ENCODE peak calls at places on chromosomes 7 and 10, in seven cellular contexts. M is fibroblast of the aortic adventitia; E is hippocampal formation; J is NCI-H2081; P is tibial nerve; C is stimulated activated CD8-positive, alpha-beta memory T cell treated with anti-CD3 and anti-CD28 coated beads, Interleukin-7, amount 100 ng/mL, for 48 hours; L is stomach. V is an unnamed sample.

GRCh38 chr10:3873728-3874461 is 88.9 kb upstream of the KLF6 start:
- DNase-seq in J (peak; percentile 14), E (no peak), L (no peak), P (no peak), M (peak; percentile 81), C (no peak), V (peak; percentile 54)

GRCh38 chr10:130010653-130011052 is 46.6 kb upstream of the EBF3 start:
- DNase-seq in M (no peak), J (no peak), L (no peak), C (no peak), E (no peak), P (no peak), V (peak; percentile 30)

GRCh38 chr7:96236198-96237039 is 85.5 kb downstream of the SLC25A13 start:
- DNase-seq in E (no peak), J (no peak), C (no peak), P (peak; percentile 52), M (peak; percentile 88), L (no peak), V (peak; percentile 83)

GRCh38 chr10:63439607-63440006 is 26.2 kb downstream of the JMJD1C start:
- DNase-seq in M (no peak), L (no peak), C (no peak), P (no peak), E (no peak), J (no peak), V (no peak)

GRCh38 chr7:106840342-106840741 is 24.7 kb upstream of the PIK3CG start:
- DNase-seq in C (no peak), L (no peak), E (no peak), J (no peak), M (peak; percentile 64), P (no peak), V (no peak)

GRCh38 chr10:87507879-87508278 is 3.2 kb downstream of the MINPP1 start:
- DNase-seq in M (no peak), C (no peak), J (no peak), E (no peak), P (no peak), L (no peak), V (no peak)

GRCh38 chr10:24722131-24722675 is 1.5 kb downstream of the ARHGAP21 start:
- DNase-seq in P (no peak), L (no peak), J (no peak), E (no peak), M (peak; percentile 52), C (no peak), V (no peak)

GRCh38 chr10:3397231-3397630 is 224.6 kb upstream of the PITRM1 start:
- DNase-seq in C (no peak), L (no peak), E (no peak), P (no peak), M (no peak), J (no peak), V (no peak)

GRCh38 chr10:21336476-21337170 is 188.9 kb downstream of the SKIDA1 start:
- DNase-seq in C (no peak), M (peak; percentile 99), E (no peak), L (no peak), P (no peak), J (no peak), V (peak; percentile 73)

GRCh38 chr10:31678139-31678536 is 250.5 kb downstream of the ARHGAP12 start:
- DNase-seq in E (no peak), J (no peak), L (no peak), M (no peak), P (no peak), C (no peak), V (no peak)

GRCh38 chr7:47492720-47493119 is 89.2 kb downstream of the TNS3 start:
- DNase-seq in M (no peak), C (no peak), E (no peak), P (no peak), L (no peak), J (peak; percentile 96), V (no peak)

GRCh38 chr7:149587331-149587645 is 89.7 kb upstream of the ZNF746 start:
- DNase-seq in P (no peak), M (no peak), C (no peak), J (no peak), L (no peak), E (no peak), V (no peak)

GRCh38 chr7:127598318-127598717 is 4.8 kb downstream of the FSCN3 start:
- DNase-seq in M (no peak), E (no peak), J (no peak), L (no peak), P (no peak), C (no peak), V (no peak)

GRCh38 chr7:131336956-131337355 is 9.3 kb downstream of the MKLN1 start:
- DNase-seq in C (no peak), L (no peak), J (no peak), P (no peak), E (no peak), M (peak; percentile 40), V (no peak)

GRCh38 chr10:33027088-33027487 is 69.1 kb upstream of the ITGB1 start:
- DNase-seq in M (no peak), C (no peak), L (no peak), P (no peak), E (no peak), J (no peak), V (no peak)

GRCh38 chr7:106795171-106795876 is 69.8 kb upstream of the PIK3CG start:
- DNase-seq in E (no peak), P (no peak), L (no peak), J (no peak), M (peak; percentile 23), C (no peak), V (no peak)

GRCh38 chr10:71848325-71849277 is 2.5 kb downstream of the PSAP start:
- DNase-seq in E (no peak), P (no peak), J (no peak), L (no peak), M (peak; percentile 41), C (no peak), V (no peak)

GRCh38 chr10:125248489-125248888 is 88.1 kb upstream of the CTBP2 start:
- DNase-seq in J (no peak), L (no peak), C (no peak), M (no peak), E (no peak), P (no peak), V (no peak)

GRCh38 chr10:117168135-117168674 is 29.1 kb upstream of the KCNK18 start:
- DNase-seq in M (no peak), P (peak; percentile 16), L (peak; percentile 68), C (peak; percentile 45), E (peak; percentile 46), J (peak; percentile 41), V (no peak)

GRCh38 chr10:129467346-129468119 is 492 bp downstream of the MGMT start:
- DNase-seq in J (no peak), L (no peak), M (peak; percentile 34), P (no peak), C (no peak), E (peak; percentile 3), V (no peak)

GRCh38 chr10:113576853-113577252 is 24.0 kb downstream of the HABP2 start:
- DNase-seq in C (no peak), P (no peak), L (no peak), E (no peak), M (peak; percentile 8), J (no peak), V (no peak)

GRCh38 chr7:74479066-74479781 is 25.5 kb downstream of the GTF2IRD1 start:
- DNase-seq in E (no peak), J (peak; percentile 92), C (no peak), M (peak; percentile 19), P (no peak), L (peak; percentile 53), V (no peak)

GRCh38 chr10:100803908-100804307 is 58.5 kb downstream of the PAX2 start:
- DNase-seq in E (no peak), L (no peak), M (no peak), P (no peak), J (no peak), C (no peak), V (no peak)

GRCh38 chr7:152056621-152057274 is 31.3 kb downstream of the GALNT11 start:
- DNase-seq in C (no peak), M (no peak), J (no peak), P (no peak), L (no peak), E (no peak), V (no peak)

GRCh38 chr10:44885710-44886109 is 25.4 kb upstream of the TMEM72 start:
- DNase-seq in P (no peak), M (no peak), L (no peak), J (no peak), E (no peak), C (no peak), V (no peak)

V was measured in right atrium auricular region.